ENCODE peak calls at places on chromosomes 5 and 9, in seven cellular contexts. S, Z, C, Q, V, I and E are unnamed samples.

GRCh38 chr5:152256580-152256979 is 148.5 kb downstream of the NMUR2 start:
- DNase-seq in S (no peak), Z (no peak), C (no peak), Q (no peak), V (no peak), I (no peak), E (no peak)

GRCh38 chr9:98801562-98801961 is 5.2 kb upstream of the ANKS6 start:
- DNase-seq in S (no peak), Z (no peak), C (no peak), Q (no peak), V (no peak), I (no peak), E (no peak)

GRCh38 chr9:71249729-71250317 is 128.4 kb upstream of the TRPM3 start:
- DNase-seq in S (peak; percentile 80), Z (peak; percentile 33), C (peak; percentile 43), Q (peak; percentile 74), V (peak; percentile 63), I (peak; percentile 42), E (peak; percentile 80)

GRCh38 chr5:139908749-139909148 is 113.1 kb downstream of the PSD2 start:
- DNase-seq in S (peak; percentile 52), Z (peak; percentile 50), C (no peak), Q (no peak), V (no peak), I (peak; percentile 83), E (no peak)

GRCh38 chr5:176810687-176811501 is 535 bp downstream of the UNC5A start:
- DNase-seq in S (peak; percentile 61), Z (peak; percentile 65), C (no peak), Q (no peak), V (no peak), I (no peak), E (no peak)

GRCh38 chr5:30749971-30750370 is 443.5 kb upstream of the CDH6 start:
- DNase-seq in S (peak; percentile 23), Z (no peak), C (no peak), Q (peak; percentile 16), V (no peak), I (no peak), E (no peak)

GRCh38 chr5:149485655-149486615 is 65.3 kb downstream of the CSNK1A1 start:
- DNase-seq in S (peak; percentile 99), Z (peak; percentile 34), C (peak; percentile 90), Q (peak; percentile 100), V (no peak), I (peak; percentile 99), E (no peak)

GRCh38 chr5:93250431-93250830 is 330.6 kb downstream of the NR2F1-AS1 start:
- DNase-seq in S (no peak), Z (no peak), C (no peak), Q (no peak), V (no peak), I (peak; percentile 38), E (no peak)

GRCh38 chr5:657570-657969 is 35.6 kb downstream of the TPPP start:
- DNase-seq in S (peak; percentile 62), Z (no peak), C (peak; percentile 23), Q (peak; percentile 89), V (no peak), I (no peak), E (no peak)

GRCh38 chr9:71767421-71768321 is 642 bp downstream of the CEMIP2 start:
- DNase-seq in S (peak; percentile 61), Z (no peak), C (no peak), Q (no peak), V (no peak), I (no peak), E (no peak)

GRCh38 chr5:78497573-78498533 is 137.4 kb downstream of the SCAMP1 start:
- DNase-seq in S (peak; percentile 24), Z (no peak), C (no peak), Q (no peak), V (peak; percentile 36), I (no peak), E (no peak)

GRCh38 chr9:82890865-82891264 is 172.1 kb downstream of the RASEF start:
- DNase-seq in S (no peak), Z (no peak), C (no peak), Q (no peak), V (no peak), I (no peak), E (no peak)

GRCh38 chr9:82890401-82890800 is 172.5 kb downstream of the RASEF start:
- DNase-seq in S (no peak), Z (no peak), C (no peak), Q (no peak), V (no peak), I (no peak), E (no peak)

GRCh38 chr9:82891321-82891720 is 171.6 kb downstream of the RASEF start:
- DNase-seq in S (no peak), Z (no peak), C (no peak), Q (no peak), V (no peak), I (no peak), E (no peak)

GRCh38 chr9:82893549-82893948 is 169.4 kb downstream of the RASEF start:
- DNase-seq in S (no peak), Z (no peak), C (no peak), Q (no peak), V (no peak), I (no peak), E (no peak)
- H3K9me2 ChIP-seq in S (no peaks in the 10 kb centered on the region), Z (no peaks in the 10 kb centered on the region), C (no peaks in the 10 kb centered on the region), Q (no peaks in the 10 kb centered on the region), V (no peaks in the 10 kb centered on the region), I (no peaks in the 10 kb centered on the region), E (no peaks in the 10 kb centered on the region)

GRCh38 chr5:141345327-141345726 is 1.7 kb downstream of the PCDHGA3 start:
- DNase-seq in S (no peak), Z (no peak), C (no peak), Q (no peak), V (no peak), I (no peak), E (no peak)

GRCh38 chr5:141351591-141351990 is 1.7 kb downstream of the PCDHGB1 start:
- DNase-seq in S (no peak), Z (no peak), C (no peak), Q (no peak), V (no peak), I (no peak), E (no peak)

GRCh38 chr5:141355641-141356040 is 820 bp downstream of the PCDHGA4 start:
- DNase-seq in S (no peak), Z (no peak), C (no peak), Q (no peak), V (no peak), I (no peak), E (no peak)

GRCh38 chr5:141354900-141355469 is at the start of gene PCDHGA4:
- DNase-seq in S (peak; percentile 55), Z (no peak), C (no peak), Q (no peak), V (no peak), I (no peak), E (peak; percentile 58)

DNA sequence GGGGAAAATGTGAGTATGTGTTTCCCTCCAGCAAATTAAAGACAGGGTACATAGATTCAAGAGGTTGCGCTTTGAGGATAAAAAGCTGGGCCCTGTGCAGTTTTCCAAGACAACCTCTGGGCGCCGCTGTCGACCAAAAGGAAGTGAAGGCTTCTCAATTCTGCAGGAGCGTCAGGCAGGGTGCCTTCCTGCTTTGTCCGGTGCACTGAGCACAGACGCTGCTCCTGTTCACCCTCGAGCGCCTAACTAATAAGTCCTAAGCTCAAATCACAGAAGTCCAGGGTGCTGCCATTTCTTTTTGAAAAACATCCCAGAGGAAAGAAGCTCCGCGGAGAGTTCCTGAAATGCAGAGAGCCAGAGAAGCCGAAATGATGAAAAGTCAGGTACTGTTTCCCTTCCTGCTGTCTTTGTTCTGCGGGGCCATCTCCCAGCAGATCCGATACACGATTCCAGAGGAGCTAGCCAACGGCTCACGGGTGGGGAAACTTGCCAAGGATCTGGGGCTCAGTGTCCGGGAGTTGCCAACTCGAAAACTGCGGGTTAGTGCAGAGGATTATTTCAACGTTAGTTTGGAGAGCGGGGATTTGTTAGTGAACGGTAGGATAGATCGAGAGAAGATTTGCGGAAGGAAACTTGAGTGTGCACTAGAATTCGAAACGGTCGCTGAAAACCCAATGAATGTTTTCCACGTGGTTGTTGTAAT is at the start of gene PCDHGB1:
- DNase-seq in S (peak; percentile 62), Z (peak; percentile 63), C (no peak), Q (no peak), V (peak; percentile 75), I (no peak), E (peak; percentile 93)
- H3K9me3 ChIP-seq in S (no peaks in the 10 kb centered on the region), Z (no peaks in the 10 kb centered on the region), C (no peaks in the 10 kb centered on the region), Q (no peaks in the 10 kb centered on the region), V (no peaks in the 10 kb centered on the region), I (no peaks in the 10 kb centered on the region), E (peaks cover 7% of the 10 kb centered on the region)

GRCh38 chr9:76445976-76446375 is 13.0 kb upstream of the GCNT1 start:
- DNase-seq in S (no peak), Z (no peak), C (no peak), Q (no peak), V (no peak), I (no peak), E (no peak)

GRCh38 chr9:76444530-76444929 is 14.5 kb upstream of the GCNT1 start:
- DNase-seq in S (no peak), Z (no peak), C (no peak), Q (no peak), V (no peak), I (no peak), E (no peak)

GRCh38 chr9:76443887-76444286 is 15.1 kb upstream of the GCNT1 start:
- DNase-seq in S (no peak), Z (no peak), C (no peak), Q (no peak), V (no peak), I (no peak), E (no peak)

GRCh38 chr9:76438841-76439588 is 20.0 kb upstream of the GCNT1 start:
- DNase-seq in S (no peak), Z (no peak), C (no peak), Q (no peak), V (no peak), I (no peak), E (no peak)

GRCh38 chr9:76441551-76442322 is 17.2 kb upstream of the GCNT1 start:
- DNase-seq in S (peak; percentile 82), Z (no peak), C (no peak), Q (peak; percentile 53), V (no peak), I (peak; percentile 84), E (no peak)
- H3K9me2 ChIP-seq in S (no peaks in the 10 kb centered on the region), Z (no peaks in the 10 kb centered on the region), C (no peaks in the 10 kb centered on the region), Q (no peaks in the 10 kb centered on the region), V (no peaks in the 10 kb centered on the region), I (no peaks in the 10 kb centered on the region), E (no peaks in the 10 kb centered on the region)

GRCh38 chr5:40071870-40072269 is 607.8 kb upstream of the PTGER4 start:
- DNase-seq in S (peak; percentile 4), Z (no peak), C (no peak), Q (peak; percentile 63), V (no peak), I (no peak), E (no peak)

GRCh38 chr5:40080191-40080590 is 599.5 kb upstream of the PTGER4 start:
- DNase-seq in S (no peak), Z (no peak), C (no peak), Q (no peak), V (no peak), I (no peak), E (no peak)

GRCh38 chr5:40078907-40079575 is 600.7 kb upstream of the PTGER4 start:
- DNase-seq in S (no peak), Z (no peak), C (no peak), Q (no peak), V (no peak), I (peak; percentile 45), E (no peak)

GRCh38 chr5:40073927-40074326 is 605.8 kb upstream of the PTGER4 start:
- DNase-seq in S (no peak), Z (no peak), C (no peak), Q (peak; percentile 27), V (no peak), I (no peak), E (no peak)

GRCh38 chr5:40074801-40075200 is 604.9 kb upstream of the PTGER4 start:
- DNase-seq in S (no peak), Z (no peak), C (no peak), Q (no peak), V (no peak), I (no peak), E (no peak)
- H3K9me3 ChIP-seq in S (no peaks in the 10 kb centered on the region), Z (no peaks in the 10 kb centered on the region), C (no peaks in the 10 kb centered on the region), Q (no peaks in the 10 kb centered on the region), V (no peaks in the 10 kb centered on the region), I (peaks cover under 1% of the 10 kb centered on the region), E (no peaks in the 10 kb centered on the region)